ENCODE peak calls at places on chromosomes 4 and X, in eight cellular contexts. Y is mesenchymal stem cell, T is tibial artery, E is body of pancreas, U is A549, L is heart left ventricle, V is Peyer's patch, B is endodermal cell. P is an unnamed sample.

GRCh38 chr4:183959349-183959748 is 54.2 kb downstream of the STOX2 start:
- DNase-seq in T (no peak), L (no peak), Y (no peak), B (no peak), V (no peak), U (no peak), E (no peak), P (no peak)

GRCh38 chr4:89765966-89766365 is 71.0 kb downstream of the SNCA start:
- DNase-seq in V (no peak), Y (peak; percentile 56), U (no peak), B (no peak), L (no peak), E (peak; percentile 12), T (no peak), P (no peak)

GRCh38 chr4:147799986-147800555 is 68.2 kb downstream of the ARHGAP10 start:
- DNase-seq in E (no peak), V (no peak), B (no peak), Y (peak; percentile 66), L (no peak), T (no peak), U (no peak), P (no peak)

GRCh38 chr4:142845293-142846070 is 619 bp downstream of the INPP4B start:
- DNase-seq in Y (peak; percentile 19), L (peak; percentile 39), B (peak; percentile 81), T (peak; percentile 66), V (peak; percentile 57), U (no peak), E (peak; percentile 3), P (peak; percentile 50)

GRCh38 chr4:29310252-29310651 is 1409.9 kb upstream of the PCDH7 start:
- DNase-seq in E (no peak), T (no peak), L (no peak), U (no peak), Y (no peak), B (no peak), V (no peak), P (no peak)

GRCh38 chr4:65665951-65666523 is 4.3 kb downstream of the EPHA5 start:
- DNase-seq in Y (peak; percentile 12), U (no peak), E (no peak), L (no peak), T (no peak), V (no peak), B (no peak), P (no peak)

GRCh38 chr4:120769227-120769626 is 153.3 kb downstream of the PRDM5 start:
- DNase-seq in U (no peak), E (no peak), Y (peak; percentile 91), T (no peak), V (no peak), L (no peak), B (no peak), P (no peak)

GRCh38 chrX:72271091-72271490 is 6.0 kb downstream of the RPS4X start:
- DNase-seq in T (no peak), V (no peak), U (no peak), B (no peak), L (no peak), E (no peak), Y (no peak), P (no peak)

GRCh38 chr4:4479366-4479765 is 62.5 kb downstream of the STX18 start:
- DNase-seq in L (no peak), Y (no peak), V (no peak), T (no peak), B (no peak), U (no peak), E (no peak), P (no peak)

GRCh38 chr4:4480205-4480604 is 61.6 kb downstream of the STX18 start:
- DNase-seq in V (no peak), L (no peak), Y (no peak), B (peak; percentile 71), U (no peak), E (no peak), T (no peak), P (no peak)

GRCh38 chr4:4477391-4477790 is 64.5 kb downstream of the STX18 start:
- DNase-seq in U (no peak), T (no peak), E (no peak), Y (no peak), B (no peak), V (no peak), L (no peak), P (no peak)

GRCh38 chr4:4480685-4481393 is 61.0 kb downstream of the STX18 start:
- DNase-seq in E (no peak), T (no peak), Y (peak; percentile 37), L (no peak), V (no peak), U (no peak), B (no peak), P (no peak)

GRCh38 chr4:4477796-4478195 is 64.1 kb downstream of the STX18 start:
- DNase-seq in B (no peak), U (no peak), T (no peak), E (no peak), Y (no peak), V (no peak), L (no peak), P (no peak)
- H3K27ac ChIP-seq in B (no peak overlapping the region), U (no peak overlapping the region), T (no peak overlapping the region), E (no peak overlapping the region), Y (no peak overlapping the region), V (no peak overlapping the region), L (no peak overlapping the region), P (no peak overlapping the region)

GRCh38 chrX:40148189-40148438 is 50.4 kb upstream of the BCOR start:
- DNase-seq in U (no peak), V (no peak), T (no peak), E (no peak), L (no peak), Y (no peak), B (no peak), P (no peak)

GRCh38 chrX:40147399-40148188 is 49.8 kb upstream of the BCOR start:
- DNase-seq in Y (peak; percentile 17), V (no peak), T (no peak), E (no peak), L (no peak), U (no peak), B (peak; percentile 82), P (no peak)

GRCh38 chrX:40145670-40146470 is 48.1 kb upstream of the BCOR start:
- DNase-seq in U (no peak), B (peak; percentile 68), T (no peak), L (no peak), V (no peak), Y (peak; percentile 22), E (no peak), P (no peak)

GRCh38 chrX:40145001-40145631 is 47.4 kb upstream of the BCOR start:
- DNase-seq in T (no peak), L (no peak), E (no peak), B (peak; percentile 90), V (no peak), U (no peak), Y (peak; percentile 23), P (no peak)

GRCh38 chrX:40146471-40147398 is 49.0 kb upstream of the BCOR start:
- DNase-seq in Y (peak; percentile 67), E (peak; percentile 57), B (peak; percentile 88), T (no peak), L (peak; percentile 51), V (peak; percentile 58), U (no peak), P (no peak)
- H3K27ac ChIP-seq in Y (no peak overlapping the region), E (no peak overlapping the region), B (no peak overlapping the region), T (peak overlapping the region; percentile 58), L (peak overlapping the region; percentile 56), V (no peak overlapping the region), U (peak overlapping the region; percentile 35), P (no peak overlapping the region)

DNA sequence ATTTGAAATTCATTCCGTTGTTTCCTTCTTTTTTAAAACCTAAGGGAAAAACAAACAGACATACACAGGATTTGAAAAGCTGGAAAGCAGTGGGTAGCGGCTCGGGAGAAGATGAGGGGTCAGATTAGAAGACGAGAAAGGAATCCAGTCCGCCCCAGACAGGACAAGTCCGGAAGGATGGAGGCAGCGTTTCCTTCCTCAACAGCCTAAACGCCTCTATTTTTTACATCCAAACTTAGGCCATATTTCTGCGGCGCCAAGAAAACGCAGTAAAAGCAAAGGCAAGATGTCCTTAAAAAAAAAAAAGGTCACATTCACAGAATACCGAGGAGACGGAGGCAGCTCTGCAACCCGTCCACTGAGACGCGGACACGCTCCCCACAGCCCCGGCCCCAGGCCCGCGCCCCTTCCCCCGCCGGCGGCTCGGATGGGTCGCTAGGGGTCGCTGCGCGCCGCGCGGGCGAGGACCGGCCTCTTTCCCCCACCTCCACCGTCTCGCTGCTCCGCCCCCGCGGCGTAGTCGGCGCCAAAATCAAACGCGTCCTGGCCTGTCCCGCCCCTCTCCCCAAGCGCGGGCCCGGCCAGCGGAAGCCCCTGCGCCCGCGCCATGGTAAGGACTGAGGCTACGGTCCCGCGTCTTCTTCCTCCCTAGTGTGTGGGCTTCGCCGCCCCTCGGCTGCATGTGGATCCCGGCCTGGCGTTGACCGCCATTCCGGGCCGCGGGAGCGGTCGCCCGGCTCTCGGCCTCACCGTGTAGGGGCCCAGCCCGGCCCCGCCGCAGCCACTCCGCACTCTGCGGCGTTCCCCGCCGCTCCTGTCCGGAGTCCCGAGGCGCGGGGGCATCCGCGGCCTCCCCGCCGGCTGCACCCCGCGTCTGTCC is at the start of gene MND1:
- DNase-seq in V (peak; percentile 90), B (peak; percentile 97), U (peak; percentile 66), L (peak; percentile 86), E (peak; percentile 78), T (peak; percentile 90), Y (peak; percentile 73), P (peak; percentile 97)
- H3K27ac ChIP-seq in V (no peak within 1 kb of the TSS), B (peak within 1 kb of the TSS; percentile 87), U (peak within 1 kb of the TSS; percentile 86), L (no peak within 1 kb of the TSS), E (no peak within 1 kb of the TSS), T (peak within 1 kb of the TSS; percentile 50), Y (no peak within 1 kb of the TSS), P (no peak within 1 kb of the TSS)

GRCh38 chr4:139736661-139737060 is 71.0 kb downstream of the MGST2 start:
- DNase-seq in V (no peak), E (no peak), U (no peak), L (no peak), T (no peak), Y (no peak), B (peak; percentile 46), P (no peak)

GRCh38 chr4:139736257-139736626 is 70.6 kb downstream of the MGST2 start:
- DNase-seq in B (peak; percentile 50), V (no peak), L (no peak), U (no peak), Y (peak; percentile 26), E (no peak), T (no peak), P (no peak)

GRCh38 chr4:139734875-139735380 is 69.3 kb downstream of the MGST2 start:
- DNase-seq in B (peak; percentile 95), L (peak; percentile 93), U (no peak), V (peak; percentile 81), E (peak; percentile 92), T (peak; percentile 94), Y (peak; percentile 96), P (peak; percentile 95)

GRCh38 chr4:139734201-139734874 is 68.7 kb downstream of the MGST2 start:
- DNase-seq in Y (peak; percentile 94), U (no peak), V (no peak), E (peak; percentile 62), L (no peak), B (no peak), T (no peak), P (no peak)

DNA sequence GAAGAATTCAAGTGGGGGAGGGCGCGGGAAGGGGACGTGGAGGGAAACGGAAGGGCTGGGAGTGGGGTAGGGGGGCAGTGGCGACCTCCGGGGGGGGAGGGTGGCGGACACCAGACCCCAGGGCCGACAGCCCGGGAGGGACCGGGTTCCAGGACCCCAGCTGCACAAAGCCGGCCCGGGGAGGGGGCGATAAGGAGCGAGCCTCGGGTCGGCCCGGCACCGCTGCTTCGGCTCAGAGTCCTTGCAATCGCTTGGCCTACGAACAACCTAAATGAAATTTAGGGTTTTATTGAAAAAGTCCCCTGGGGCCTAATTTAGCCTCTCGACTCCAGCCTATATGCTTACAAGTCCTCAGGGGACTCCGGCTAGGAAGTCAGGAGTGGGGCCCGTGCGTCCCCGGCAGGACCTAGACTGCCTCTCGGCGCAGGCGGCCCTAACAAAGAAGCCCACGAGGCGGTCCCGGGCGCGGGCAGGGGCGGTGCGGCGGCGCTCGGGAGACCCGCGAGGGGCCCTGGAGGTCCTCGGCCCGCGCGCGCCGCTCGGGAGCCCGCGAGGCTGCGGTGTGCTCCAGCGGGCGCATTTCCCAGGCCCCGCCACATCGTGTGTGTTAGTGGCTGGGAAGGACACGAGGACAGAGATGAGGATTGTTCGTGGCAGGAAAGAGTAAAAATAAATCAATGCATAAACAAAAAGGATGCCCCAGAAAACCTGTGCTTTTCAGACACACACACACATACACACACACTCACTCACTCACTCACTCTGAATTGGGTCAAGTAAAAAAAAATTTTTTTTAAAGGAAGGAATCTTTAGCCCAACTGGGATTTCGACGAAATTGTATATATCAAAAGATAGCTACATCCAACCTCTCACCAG is 70.0 kb downstream of the MGST2 start:
- DNase-seq in T (no peak), B (peak; percentile 81), U (no peak), L (peak; percentile 56), Y (peak; percentile 49), E (no peak), V (no peak), P (peak; percentile 68)
- H3K27ac ChIP-seq in T (peak overlapping the region; percentile 84), B (peak overlapping the region; percentile 98), U (no peak overlapping the region), L (peak overlapping the region; percentile 86), Y (no peak overlapping the region), E (peak overlapping the region; percentile 60), V (peak overlapping the region; percentile 50), P (peak overlapping the region; percentile 58)

P was measured in aorta.